ENCODE peak calls at places on chromosomes 11 and 22, in four cellular contexts. O, C, T and R are unnamed samples.

GRCh38 chr22:36323182-36323854 is 64.4 kb downstream of the MYH9 start:
- DNase-seq in O (peak; percentile 79), C (no peak), T (no peak), R (no peak)

GRCh38 chr22:23784215-23784732 is 2.5 kb upstream of the SMARCB1 start:
- DNase-seq in O (no peak), C (no peak), T (no peak), R (no peak)

GRCh38 chr11:834371-835316 is 1.9 kb downstream of the CD151 start:
- DNase-seq in O (peak; percentile 62), C (peak; percentile 86), T (no peak), R (peak; percentile 77)

GRCh38 chr11:2259466-2259830 is 10.9 kb downstream of the ASCL2 start:
- DNase-seq in O (no peak), C (no peak), T (peak; percentile 24), R (no peak)

GRCh38 chr22:26122920-26123468 is 46.3 kb upstream of the SEZ6L start:
- DNase-seq in O (no peak), C (no peak), T (no peak), R (no peak)

GRCh38 chr11:120400564-120401364 is 64.6 kb downstream of the ARHGEF12 start:
- DNase-seq in O (no peak), C (no peak), T (no peak), R (peak; percentile 91)

GRCh38 chr11:31487848-31488247 is 21.6 kb downstream of the IMMP1L start:
- DNase-seq in O (no peak), C (no peak), T (no peak), R (no peak)

GRCh38 chr11:10450451-10451398 is 4.3 kb upstream of the AMPD3 start:
- DNase-seq in O (no peak), C (peak; percentile 84), T (peak; percentile 68), R (no peak)

GRCh38 chr22:21611210-21611977 is 18.4 kb downstream of the YDJC start:
- DNase-seq in O (no peak), C (no peak), T (no peak), R (no peak)

GRCh38 chr11:106177311-106177710 is 99.8 kb downstream of the AASDHPPT start:
- DNase-seq in O (no peak), C (peak; percentile 65), T (no peak), R (no peak)

GRCh38 chr11:134366279-134366678 is 34.5 kb downstream of the GLB1L2 start:
- DNase-seq in O (no peak), C (no peak), T (no peak), R (no peak)

GRCh38 chr11:134363592-134363991 is 31.8 kb downstream of the GLB1L2 start:
- DNase-seq in O (no peak), C (peak; percentile 9), T (no peak), R (no peak)

GRCh38 chr11:134363161-134363560 is 31.4 kb downstream of the GLB1L2 start:
- DNase-seq in O (no peak), C (peak; percentile 39), T (no peak), R (no peak)

GRCh38 chr11:134364261-134364660 is 32.5 kb downstream of the GLB1L2 start:
- DNase-seq in O (no peak), C (peak; percentile 38), T (no peak), R (no peak)

GRCh38 chr11:134365011-134365925 is 33.5 kb downstream of the GLB1L2 start:
- DNase-seq in O (no peak), C (peak; percentile 48), T (peak; percentile 64), R (no peak)
- H3K27ac ChIP-seq in O (no peak overlapping the region), C (no peak overlapping the region), T (no peak overlapping the region), R (no peak overlapping the region)

GRCh38 chr22:40218723-40219294 is 41.1 kb downstream of the TNRC6B start:
- DNase-seq in O (no peak), C (no peak), T (no peak), R (no peak)
- H3K27ac ChIP-seq in O (peak overlapping the region; percentile 81), C (no peak overlapping the region), T (no peak overlapping the region), R (no peak overlapping the region)

DNA sequence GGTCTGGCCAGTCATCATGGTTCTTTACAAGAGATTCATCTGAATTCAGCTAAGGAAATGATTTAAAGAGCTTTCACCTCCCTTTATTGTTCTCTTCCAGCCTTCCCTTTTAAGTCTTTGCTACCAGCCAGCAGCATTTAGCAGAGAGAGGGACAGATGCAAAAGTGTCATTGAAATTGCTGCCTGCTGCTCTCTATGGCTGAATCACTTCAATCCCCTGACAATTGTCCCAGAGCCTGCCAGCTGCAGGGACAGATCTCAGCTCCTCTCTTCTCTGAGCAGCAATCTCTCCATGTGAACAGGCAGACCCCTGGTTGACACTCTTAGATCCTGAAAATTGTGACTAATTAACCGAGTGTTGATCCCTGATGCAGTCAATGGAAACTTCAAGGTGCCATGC is 816.9 kb upstream of the CCDC90B start:
- DNase-seq in O (no peak), C (no peak), T (peak; percentile 56), R (no peak)
- H3K27ac ChIP-seq in O (no peak overlapping the region), C (no peak overlapping the region), T (peak overlapping the region; percentile 85), R (no peak overlapping the region)

DNA sequence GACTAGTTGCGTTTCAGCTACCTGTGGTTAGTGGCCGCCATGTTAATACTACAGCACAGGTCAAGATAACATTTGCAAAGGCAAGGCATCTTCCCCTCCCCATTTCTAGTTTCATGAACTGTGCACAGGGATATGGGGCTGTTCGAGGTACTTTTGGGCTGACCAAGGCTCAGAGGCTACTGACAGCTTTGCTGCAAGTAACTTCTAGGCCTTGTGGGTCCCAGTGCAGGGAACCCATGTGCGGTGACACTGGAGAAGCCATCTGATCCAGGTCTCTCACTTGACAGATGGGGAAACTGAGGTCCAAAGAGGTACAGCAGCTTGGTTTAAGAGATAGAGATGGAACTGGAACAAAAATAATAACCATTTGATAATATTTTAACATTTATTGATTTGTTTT is 13.6 kb downstream of the TIMP3 start:
- DNase-seq in O (no peak), C (no peak), T (no peak), R (no peak)
- H3K27ac ChIP-seq in O (no peak overlapping the region), C (no peak overlapping the region), T (no peak overlapping the region), R (no peak overlapping the region)

GRCh38 chr11:113313601-113314000 is 782 bp upstream of the TTC12 start:
- DNase-seq in O (no peak), C (no peak), T (no peak), R (no peak)
- H3K27ac ChIP-seq in O (peak overlapping the region; percentile 68), C (no peak overlapping the region), T (no peak overlapping the region), R (peak overlapping the region; percentile 71)

GRCh38 chr11:57648791-57649735 is 649 bp downstream of the YPEL4 start:
- DNase-seq in O (no peak), C (no peak), T (no peak), R (no peak)
- H3K27ac ChIP-seq in O (no peak overlapping the region), C (no peak overlapping the region), T (peak overlapping the region; percentile 94), R (no peak overlapping the region)

GRCh38 chr11:47578524-47579460 is at the start of the genes KBTBD4 and NDUFS3:
- DNase-seq in O (peak; percentile 74), C (peak; percentile 87), T (peak; percentile 93), R (peak; percentile 52)
- H3K27ac ChIP-seq in O (peak within 1 kb of the TSS; percentile 72), C (peak within 1 kb of the TSS; percentile 82), T (peak within 1 kb of the TSS; percentile 88), R (peak within 1 kb of the TSS; percentile 65)

GRCh38 chr11:69996451-69996850 is 81.7 kb upstream of the ANO1 start:
- DNase-seq in O (no peak), C (no peak), T (no peak), R (no peak)

GRCh38 chr11:69994810-69995209 is 83.3 kb upstream of the ANO1 start:
- DNase-seq in O (no peak), C (no peak), T (no peak), R (no peak)

GRCh38 chr11:69992943-69993694 is 85.0 kb upstream of the ANO1 start:
- DNase-seq in O (no peak), C (no peak), T (no peak), R (no peak)

GRCh38 chr11:69997352-69997751 is 80.8 kb upstream of the ANO1 start:
- DNase-seq in O (no peak), C (no peak), T (no peak), R (no peak)

GRCh38 chr11:69995697-69996096 is 82.4 kb upstream of the ANO1 start:
- DNase-seq in O (no peak), C (no peak), T (no peak), R (no peak)
- H3K27ac ChIP-seq in O (no peak overlapping the region), C (no peak overlapping the region), T (no peak overlapping the region), R (no peak overlapping the region)